ENCODE peak calls at places on chromosomes 13 and 19, in five cellular contexts. E is IMR-90, D is K562, P is SK-N-SH, K is GM12878. U is an unnamed sample.

GRCh38 chr19:10269333-10270179 is 1.4 kb upstream of the ICAM1 start:
- DNase-seq in E (peak; percentile 65), D (peak; percentile 91), P (peak; percentile 91), K (no peak), U (peak; percentile 63)

GRCh38 chr19:42092350-42092749 is 16.4 kb downstream of the ZNF574 start:
- DNase-seq in E (no peak), D (peak; percentile 42), P (peak; percentile 63), K (no peak), U (peak; percentile 81)

GRCh38 chr13:50893211-50893852 is 16.3 kb upstream of the RNASEH2B start:
- DNase-seq in E (peak; percentile 19), D (no peak), P (peak; percentile 59), K (no peak), U (no peak)

GRCh38 chr13:26024558-26024957 is 27.3 kb downstream of the SHISA2 start:
- DNase-seq in E (no peak), D (no peak), P (no peak), K (no peak), U (no peak)

GRCh38 chr13:48741377-48741776 is 87.6 kb downstream of the CYSLTR2 start:
- DNase-seq in E (peak; percentile 57), D (no peak), P (peak; percentile 30), K (no peak), U (no peak)

GRCh38 chr19:30391554-30392551 is 19.7 kb downstream of the ZNF536 start:
- DNase-seq in E (no peak), D (no peak), P (no peak), K (no peak), U (no peak)

GRCh38 chr13:112907286-112907685 is 61.7 kb upstream of the MCF2L start:
- DNase-seq in E (no peak), D (no peak), P (no peak), K (no peak), U (no peak)

GRCh38 chr19:38093587-38093986 is 130.4 kb downstream of the DPF1 start:
- DNase-seq in E (no peak), D (no peak), P (peak; percentile 90), K (no peak), U (no peak)

GRCh38 chr19:3785938-3786824 is at the start of gene MATK:
- DNase-seq in E (no peak), D (peak; percentile 63), P (peak; percentile 69), K (no peak), U (no peak)

GRCh38 chr19:17385878-17386611 is 8.0 kb downstream of the CCDC194 start:
- DNase-seq in E (peak; percentile 30), D (peak; percentile 75), P (peak; percentile 88), K (no peak), U (peak; percentile 53)

GRCh38 chr13:77150651-77151050 is 123.7 kb upstream of the FBXL3 start:
- DNase-seq in E (peak; percentile 41), D (no peak), P (peak; percentile 5), K (no peak), U (no peak)

GRCh38 chr19:10388957-10389356 is 8.6 kb upstream of the TYK2 start:
- DNase-seq in E (peak; percentile 71), D (peak; percentile 91), P (peak; percentile 76), K (peak; percentile 69), U (peak; percentile 77)

GRCh38 chr13:107351305-107351704 is 783.4 kb upstream of the ARGLU1 start:
- DNase-seq in E (peak; percentile 62), D (no peak), P (no peak), K (no peak), U (no peak)

GRCh38 chr19:2529473-2529918 is 53.6 kb downstream of the GADD45B start:
- DNase-seq in E (peak; percentile 96), D (peak; percentile 46), P (no peak), K (no peak), U (peak; percentile 68)

GRCh38 chr13:44698076-44698475 is 121.9 kb upstream of the TSC22D1 start:
- DNase-seq in E (no peak), D (no peak), P (no peak), K (no peak), U (no peak)

GRCh38 chr13:43171489-43171888 is 148.1 kb downstream of the DNAJC15 start:
- DNase-seq in E (no peak), D (no peak), P (no peak), K (no peak), U (no peak)

GRCh38 chr13:43167058-43167457 is 143.7 kb downstream of the DNAJC15 start:
- DNase-seq in E (no peak), D (no peak), P (no peak), K (no peak), U (no peak)

GRCh38 chr13:43170497-43170896 is 147.1 kb downstream of the DNAJC15 start:
- DNase-seq in E (no peak), D (no peak), P (no peak), K (no peak), U (no peak)
- TF ChIP-seq RCOR1 in E (no peak), D (no peak), P (no peak), K (no peak), U (no peak)

GRCh38 chr19:39339636-39340035 is 2.6 kb upstream of the SAMD4B start:
- DNase-seq in E (no peak), D (no peak), P (no peak), K (no peak), U (no peak)

GRCh38 chr19:39341720-39342604 is at the start of gene SAMD4B:
- DNase-seq in E (peak; percentile 97), D (peak; percentile 99), P (peak; percentile 99), K (peak; percentile 87), U (peak; percentile 99)

GRCh38 chr19:39345956-39346355 is 3.7 kb downstream of the SAMD4B start:
- DNase-seq in E (no peak), D (no peak), P (no peak), K (no peak), U (no peak)

GRCh38 chr19:39342647-39343305 is 555 bp downstream of the SAMD4B start:
- DNase-seq in E (no peak), D (no peak), P (peak; percentile 33), K (no peak), U (no peak)

GRCh38 chr19:39341122-39341719 is 1.0 kb upstream of the SAMD4B start:
- DNase-seq in E (no peak), D (peak; percentile 59), P (peak; percentile 57), K (no peak), U (no peak)
- TF ChIP-seq RCOR1 in E (no peak), D (no peak), P (no peak), K (no peak), U (no peak)

DNA sequence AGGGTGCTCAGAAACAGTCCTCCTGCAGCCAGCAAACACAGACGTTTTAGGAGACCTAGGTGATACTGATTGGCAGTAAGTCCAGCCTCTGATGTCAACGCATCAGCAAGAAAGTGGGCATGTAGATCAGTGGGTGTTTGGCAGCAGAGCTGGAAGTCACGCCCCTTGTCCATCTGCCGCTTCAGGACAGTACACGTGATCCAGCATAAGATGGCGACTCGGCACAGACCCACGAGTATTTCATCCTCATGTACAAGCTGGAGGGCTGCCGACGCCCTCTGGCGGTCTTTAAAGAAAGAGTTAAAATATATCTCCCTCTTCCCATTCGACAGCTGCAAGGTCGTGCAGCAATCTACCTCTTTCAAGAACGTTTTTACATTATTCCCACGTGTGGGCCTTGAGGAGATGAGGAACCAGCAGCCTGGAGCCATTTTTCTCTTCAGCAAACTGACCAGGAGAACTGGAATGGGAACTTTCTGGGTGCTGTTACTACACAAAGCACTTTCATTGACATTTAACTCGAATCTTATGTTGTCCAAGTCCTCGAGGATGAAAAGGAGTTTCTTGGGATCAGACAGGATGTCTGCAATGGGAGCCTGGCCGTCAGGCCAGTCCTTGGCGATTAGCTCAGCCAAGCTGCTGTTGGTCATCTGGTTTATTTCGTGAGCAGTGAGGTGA is 22.3 kb downstream of the NLRP11 start:
- DNase-seq in E (peak; percentile 33), D (peak; percentile 89), P (peak; percentile 61), K (no peak), U (peak; percentile 48)
- TF ChIP-seq RCOR1 in E (no peak), D (no peak), P (no peak), K (no peak), U (no peak)

GRCh38 chr13:41428155-41428554 is 29.2 kb upstream of the RGCC start:
- DNase-seq in E (no peak), D (no peak), P (peak; percentile 65), K (no peak), U (no peak)
- TF ChIP-seq RCOR1 in E (no peak), D (no peak), P (no peak), K (no peak), U (no peak)

DNA sequence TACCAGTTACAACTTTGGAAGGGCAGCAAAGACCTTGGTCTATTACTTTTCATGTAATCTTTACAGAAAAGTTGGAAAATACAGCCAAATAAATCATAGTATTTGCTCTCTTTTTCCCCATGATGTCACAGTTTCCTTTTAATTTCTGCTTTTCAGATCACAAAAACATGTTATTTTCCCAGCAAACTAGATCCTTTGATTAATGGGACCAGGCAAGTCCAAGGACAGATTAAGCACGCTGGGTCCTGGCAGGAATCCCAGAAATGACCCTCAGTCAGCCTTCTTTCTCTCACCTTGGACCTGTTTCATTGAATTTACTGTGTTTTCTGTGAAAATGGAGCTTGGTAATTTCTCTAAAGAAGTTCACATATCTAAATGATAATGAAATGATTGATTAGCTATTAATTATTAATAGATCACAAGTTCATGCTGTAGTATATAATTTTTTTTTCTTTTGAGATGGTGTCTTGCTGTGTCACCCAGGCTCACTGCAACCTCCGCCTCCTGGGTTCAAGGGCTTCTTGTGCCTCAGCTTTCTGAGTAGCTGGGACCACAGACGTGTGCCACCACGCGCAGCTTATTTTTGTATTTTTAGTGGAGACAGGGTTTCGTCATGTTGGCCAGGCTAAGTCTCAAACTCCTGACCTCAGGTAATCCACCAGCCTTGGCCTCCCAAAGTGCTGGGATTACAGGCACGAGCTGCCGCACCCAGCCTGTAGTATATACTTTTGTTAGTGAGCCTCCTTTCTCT is 16.0 kb downstream of the SPATA13 start:
- DNase-seq in E (no peak), D (no peak), P (no peak), K (no peak), U (no peak)
- TF ChIP-seq RCOR1 in E (no peak), D (no peak), P (no peak), K (no peak), U (no peak)

DNA sequence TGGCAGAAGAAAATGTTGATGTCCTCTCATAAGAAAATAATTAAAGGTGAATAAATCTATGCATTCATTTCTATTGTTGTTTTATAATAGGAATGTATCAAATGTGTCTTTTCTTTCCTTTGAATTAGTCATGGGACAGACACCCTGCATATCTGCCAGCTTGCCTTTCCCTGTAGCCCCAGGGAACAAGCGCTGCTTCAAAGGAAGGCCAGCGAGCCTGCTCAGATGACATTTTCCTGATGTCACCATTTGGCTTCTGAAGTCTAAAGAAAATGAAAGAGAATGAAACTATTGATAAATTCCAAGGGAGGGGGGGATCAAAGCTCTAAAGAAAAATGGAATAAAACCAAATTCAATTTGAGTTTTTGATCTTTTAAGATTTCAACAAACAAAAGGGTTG is 574.8 kb downstream of the IRS2 start:
- DNase-seq in E (no peak), D (no peak), P (peak; percentile 46), K (no peak), U (peak; percentile 13)
- TF ChIP-seq RCOR1 in E (no peak), D (no peak), P (peak; percentile 37), K (no peak), U (no peak)

U was measured in A549.